ENCODE peak calls at places on chromosome 9, in four cellular contexts. Q, K, J and B are unnamed samples. For H3K36me3 and H3K27me3, the result is how much of the 10 kb centered on the place peaks cover.

GRCh38 chr9:77987104-77987656 is 44.4 kb downstream of the GNAQ start:
- DNase-seq in Q (no peak), K (no peak), J (no peak), B (no peak)

GRCh38 chr9:136054798-136055714 is 40.0 kb downstream of the NACC2 start:
- DNase-seq in Q (no peak), K (no peak), J (no peak), B (no peak)

GRCh38 chr9:96150324-96151023 is 151.5 kb downstream of the HSD17B3 start:
- DNase-seq in Q (no peak), K (no peak), J (peak), B (no peak)

GRCh38 chr9:93681316-93682154 is 105.2 kb downstream of the PHF2 start:
- DNase-seq in Q (peak), K (no peak), J (peak), B (no peak)

GRCh38 chr9:37201581-37201980 is 81.2 kb downstream of the ZCCHC7 start:
- DNase-seq in Q (no peak), K (no peak), J (no peak), B (no peak)

GRCh38 chr9:131390990-131391389 is 2.9 kb upstream of the PRRC2B start:
- DNase-seq in Q (no peak), K (no peak), J (no peak), B (no peak)

GRCh38 chr9:19913151-19913550 is 124.3 kb upstream of the SLC24A2 start:
- DNase-seq in Q (no peak), K (peak), J (no peak), B (no peak)

GRCh38 chr9:22210262-22210661 is 201.2 kb upstream of the CDKN2B start:
- DNase-seq in Q (no peak), K (no peak), J (no peak), B (no peak)

GRCh38 chr9:6781476-6781875 is 23.7 kb downstream of the KDM4C start:
- DNase-seq in Q (no peak), K (no peak), J (no peak), B (no peak)

GRCh38 chr9:6098431-6098830 is 83.0 kb upstream of the RANBP6 start:
- DNase-seq in Q (no peak), K (no peak), J (no peak), B (no peak)

GRCh38 chr9:97714435-97714834 is 17.3 kb upstream of the XPA start:
- DNase-seq in Q (no peak), K (peak), J (no peak), B (peak)

GRCh38 chr9:111928342-111928720 is 31.7 kb downstream of the UGCG start:
- DNase-seq in Q (no peak), K (no peak), J (no peak), B (no peak)

GRCh38 chr9:93640027-93640426 is 63.6 kb downstream of the PHF2 start:
- DNase-seq in Q (no peak), K (no peak), J (no peak), B (no peak)

GRCh38 chr9:120980951-120981350 is 54.4 kb upstream of the TRAF1 start:
- DNase-seq in Q (no peak), K (no peak), J (no peak), B (no peak)

GRCh38 chr9:86946712-86947145 is 577 bp downstream of the GAS1 start:
- DNase-seq in Q (peak), K (no peak), J (peak), B (no peak)

GRCh38 chr9:109918359-109919163 is 138.6 kb downstream of the PALM2AKAP2 start:
- DNase-seq in Q (peak), K (no peak), J (no peak), B (no peak)

GRCh38 chr9:73074176-73074708 is 77.4 kb upstream of the ANXA1 start:
- DNase-seq in Q (no peak), K (no peak), J (no peak), B (no peak)

GRCh38 chr9:81798606-81799005 is 109.3 kb upstream of the TLE1 start:
- DNase-seq in Q (no peak), K (no peak), J (no peak), B (no peak)

GRCh38 chr9:27383524-27383923 is 86.6 kb upstream of the EQTN start:
- DNase-seq in Q (no peak), K (no peak), J (no peak), B (no peak)

GRCh38 chr9:133770076-133770777 is 32.1 kb upstream of the SARDH start:
- DNase-seq in Q (peak), K (no peak), J (no peak), B (no peak)

GRCh38 chr9:21969011-21969935 is 24.9 kb downstream of the CDKN2A start:
- DNase-seq in Q (no peak), K (no peak), J (no peak), B (no peak)

GRCh38 chr9:95399261-95399660 is 81.8 kb upstream of the FANCC start:
- DNase-seq in Q (no peak), K (no peak), J (no peak), B (no peak)

GRCh38 chr9:92970467-92970923 is 23.2 kb downstream of the FGD3 start:
- DNase-seq in Q (no peak), K (peak), J (peak), B (no peak)

GRCh38 chr9:134734270-134734669 is 92.7 kb downstream of the COL5A1 start:
- DNase-seq in Q (peak), K (no peak), J (no peak), B (no peak)

GRCh38 chr9:1005043-1005667 is 28.7 kb downstream of the DMRT3 start:
- DNase-seq in Q (peak), K (peak), J (peak), B (peak)

GRCh38 chr9:122498883-122499288 is 11.7 kb upstream of the OR1J2 start:
- DNase-seq in Q (no peak), K (peak), J (peak), B (peak)

GRCh38 chr9:127806871-127807270 is 4.2 kb downstream of the FPGS start:
- DNase-seq in Q (no peak), K (no peak), J (no peak), B (no peak)
- H3K36me3 ChIP-seq in Q (under half), K (under half), J (under half), B (half or more)

DNA sequence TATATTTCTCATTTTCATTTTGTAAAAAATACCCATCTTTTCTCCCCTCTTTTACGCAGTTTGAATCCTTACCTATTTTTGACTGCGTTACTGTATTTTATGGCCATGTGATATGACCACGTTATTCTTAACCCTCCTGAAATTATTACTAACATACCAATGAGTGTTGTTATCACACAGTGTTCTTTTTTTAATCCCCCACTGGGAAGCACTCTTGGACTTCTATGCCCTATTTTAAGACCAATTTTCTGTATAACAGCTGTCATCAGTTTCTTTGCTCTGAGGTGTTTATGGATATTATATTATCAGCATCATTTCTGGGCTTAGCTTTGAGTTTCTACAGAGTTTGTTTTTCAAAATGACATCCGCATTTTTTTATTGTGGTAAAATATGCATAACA is 71.1 kb downstream of the CFAP95 start:
- DNase-seq in Q (no peak), K (no peak), J (no peak), B (no peak)
- H3K4me3 ChIP-seq in Q (no peak), K (no peak), J (no peak), B (no peak)

DNA sequence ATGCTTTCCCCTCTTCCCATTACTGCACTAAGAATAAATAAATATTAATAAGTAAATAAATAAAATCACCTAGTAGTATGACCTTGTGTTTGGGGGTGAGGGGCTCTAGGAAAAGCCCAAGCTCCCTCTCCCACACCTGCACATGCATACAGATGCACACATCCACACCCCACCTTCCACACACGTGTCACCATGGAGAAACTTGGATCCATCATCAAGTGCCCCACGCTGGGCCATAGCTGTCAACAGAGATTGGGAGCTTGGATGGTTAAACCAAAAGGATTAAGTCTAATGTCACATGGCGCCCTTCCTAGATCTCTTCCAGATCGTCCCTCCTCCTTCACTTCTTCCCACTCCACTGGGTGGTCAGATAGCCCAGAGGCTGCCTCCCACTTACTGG is 37.0 kb downstream of the TMEM215 start:
- DNase-seq in Q (no peak), K (no peak), J (no peak), B (no peak)
- H3K27me3 ChIP-seq in Q (under half), K (under half), J (under half), B (under half)

DNA sequence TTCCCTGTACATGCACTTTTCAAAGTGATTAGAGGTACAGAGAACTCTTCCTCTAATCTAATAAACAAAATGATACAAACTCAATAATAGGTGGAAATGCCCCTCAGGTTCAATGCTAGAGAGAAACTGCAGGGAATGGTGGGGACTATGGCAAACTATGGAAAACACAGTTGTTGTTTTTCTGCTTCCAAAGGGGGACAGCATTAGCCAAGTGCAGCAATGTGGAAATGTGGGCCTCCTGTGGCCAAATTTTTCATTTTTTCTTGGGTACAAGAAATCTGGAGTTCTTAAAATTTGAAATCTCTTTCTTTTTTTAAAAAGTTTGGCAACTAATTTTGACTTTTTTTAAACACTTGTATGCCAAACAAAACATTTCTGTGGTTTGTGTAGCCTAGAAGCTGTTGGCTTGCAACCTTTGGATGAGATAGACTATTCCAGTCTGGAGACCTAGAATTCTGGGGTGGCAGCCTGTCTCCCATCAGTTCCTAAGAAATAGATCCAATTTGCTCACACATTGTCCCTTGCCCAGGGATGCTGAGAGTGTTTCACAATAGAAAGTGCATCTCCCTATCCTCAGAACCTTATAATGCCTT is 218.6 kb downstream of the PAPPA start:
- DNase-seq in Q (no peak), K (no peak), J (no peak), B (no peak)
- H3K36me3 ChIP-seq in Q (under half), K (under half), J (under half), B (under half)